ENCODE peak calls at places on chromosomes 7 and 10, in four cellular contexts. F is IMR-90, I is esophagus muscularis mucosa, O is Panc1. N is an unnamed sample.

GRCh38 chr10:83935337-83935736 is 204.0 kb upstream of the GHITM start:
- DNase-seq in F (no peak), I (peak; percentile 34), O (no peak), N (no peak)

GRCh38 chr7:16598015-16598414 is 47.5 kb downstream of the ANKMY2 start:
- DNase-seq in F (no peak), I (no peak), O (no peak), N (no peak)

GRCh38 chr10:101995451-101996063 is 60.4 kb downstream of the ARMH3 start:
- DNase-seq in F (peak; percentile 59), I (no peak), O (no peak), N (peak; percentile 21)

GRCh38 chr7:80785961-80786360 is 132.9 kb downstream of the SEMA3C start:
- DNase-seq in F (peak; percentile 47), I (no peak), O (no peak), N (no peak)

GRCh38 chr10:124221356-124222297 is 128.2 kb upstream of the CHST15 start:
- DNase-seq in F (no peak), I (no peak), O (no peak), N (peak; percentile 11)

GRCh38 chr7:41918597-41918996 is 215.7 kb upstream of the INHBA start:
- DNase-seq in F (peak; percentile 98), I (no peak), O (no peak), N (peak; percentile 46)

GRCh38 chr10:132422169-132422691 is 25.2 kb downstream of the PWWP2B start:
- DNase-seq in F (no peak), I (no peak), O (no peak), N (no peak)

GRCh38 chr10:71344916-71345557 is 26.0 kb downstream of the SLC29A3 start:
- DNase-seq in F (no peak), I (no peak), O (no peak), N (no peak)

GRCh38 chr7:155093586-155093985 is 23.5 kb downstream of the HTR5A start:
- DNase-seq in F (no peak), I (no peak), O (no peak), N (no peak)

GRCh38 chr10:33233635-33234034 is 100.8 kb downstream of the NRP1 start:
- DNase-seq in F (no peak), I (peak; percentile 10), O (no peak), N (no peak)
- H3K4me3 ChIP-seq in F (no peak overlapping the region), I (no peak overlapping the region), O (no peak overlapping the region), N (no peak overlapping the region)

GRCh38 chr7:44353668-44354067 is 28.3 kb upstream of the CAMK2B start:
- DNase-seq in F (no peak), I (no peak), O (no peak), N (no peak)

GRCh38 chr7:44348300-44348699 is 22.9 kb upstream of the CAMK2B start:
- DNase-seq in F (peak; percentile 39), I (no peak), O (no peak), N (peak; percentile 34)

GRCh38 chr7:44347546-44348114 is 22.2 kb upstream of the CAMK2B start:
- DNase-seq in F (no peak), I (no peak), O (no peak), N (no peak)

GRCh38 chr7:44346063-44346462 is 20.7 kb upstream of the CAMK2B start:
- DNase-seq in F (no peak), I (no peak), O (no peak), N (no peak)

GRCh38 chr7:44348851-44349781 is 23.7 kb upstream of the CAMK2B start:
- DNase-seq in F (no peak), I (no peak), O (no peak), N (no peak)
- TF ChIP-seq CTCF in F (no peak), I (no peak), O (no peak), N (no peak)

DNA sequence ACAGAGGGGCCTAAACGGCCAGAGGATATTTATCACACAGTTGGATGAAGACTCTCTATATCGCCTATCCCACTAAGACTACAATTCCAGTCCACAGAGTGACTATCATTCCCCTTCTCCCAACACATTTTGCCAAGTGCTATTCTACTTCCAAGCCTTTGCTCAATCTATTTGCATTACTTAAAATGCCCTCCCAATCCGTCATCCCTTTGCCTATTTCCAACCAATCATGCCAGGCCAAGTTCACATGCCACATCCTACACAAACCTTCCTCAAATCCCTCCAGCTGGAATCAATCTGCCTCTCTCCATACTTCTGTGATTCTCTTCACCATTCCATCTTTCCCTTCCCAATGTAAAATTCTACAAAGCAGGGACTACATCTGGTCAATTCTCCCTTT is 38.2 kb downstream of the SMURF1 start:
- DNase-seq in F (no peak), I (no peak), O (no peak), N (no peak)
- H3K4me3 ChIP-seq in F (no peak overlapping the region), I (no peak overlapping the region), O (no peak overlapping the region), N (no peak overlapping the region)

GRCh38 chr10:34826221-34826620 is 11.1 kb upstream of the PARD3 start:
- DNase-seq in F (no peak), I (no peak), O (no peak), N (no peak)
- TF ChIP-seq CTCF in F (no peak), I (no peak), O (no peak), N (no peak)

DNA sequence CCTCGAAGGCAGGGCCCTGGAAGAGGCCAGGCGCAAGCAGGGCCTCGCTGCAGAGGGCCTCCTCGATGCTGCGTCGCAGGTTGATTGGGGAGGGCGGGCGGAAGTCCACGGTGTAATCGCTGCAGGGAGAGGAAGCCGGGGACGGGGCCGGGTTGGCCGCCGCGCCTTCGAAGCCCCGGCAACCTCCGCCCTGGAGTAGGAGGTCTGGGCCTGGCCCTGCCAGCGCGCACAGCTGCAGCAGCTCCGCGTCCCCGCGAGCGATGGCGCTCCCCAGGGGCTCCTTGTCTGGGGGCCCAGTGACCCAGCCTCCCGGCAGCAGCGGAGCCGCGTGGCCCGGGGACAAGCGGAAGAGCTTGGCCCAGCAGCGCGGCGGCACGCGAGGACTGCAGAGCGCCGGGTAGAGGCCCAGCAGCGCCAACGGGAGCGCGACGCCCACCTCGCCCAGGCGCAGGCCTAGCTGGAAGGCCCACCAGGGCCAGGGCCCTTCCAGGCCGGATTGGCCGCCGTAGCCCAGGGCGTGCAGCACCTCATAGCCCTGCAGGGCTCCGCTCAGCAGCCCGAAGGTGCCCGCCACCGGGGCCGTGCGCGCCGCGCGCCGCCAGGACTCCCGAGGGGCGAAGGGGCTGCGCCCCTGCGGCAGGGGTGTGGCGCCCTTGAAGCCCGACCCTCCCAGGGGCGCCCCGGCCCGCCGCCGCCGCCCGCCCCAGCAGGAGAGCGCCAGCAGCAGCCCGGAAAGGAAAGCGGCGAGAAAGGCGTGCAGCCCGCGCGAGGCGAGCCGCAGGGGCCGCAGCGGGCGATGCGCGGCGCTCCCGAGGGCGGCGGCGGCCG is 7.8 kb upstream of the RBM28 start:
- DNase-seq in F (no peak), I (no peak), O (no peak), N (no peak)
- H3K4me3 ChIP-seq in F (no peak overlapping the region), I (peak overlapping the region; percentile 54), O (no peak overlapping the region), N (no peak overlapping the region)

GRCh38 chr7:1558181-1558811 is 2.3 kb upstream of the TMEM184A start:
- DNase-seq in F (no peak), I (no peak), O (no peak), N (no peak)
- TF ChIP-seq CTCF in F (no peak), I (no peak), O (peak; percentile 89), N (no peak)